ENCODE peak calls at places on chromosome 1, in ten cellular contexts. B is IMR-90, H is body of pancreas, S is testis, U is heart left ventricle, I is A549, P is stomach, Z is adrenal gland, E is K562, X is HepG2. N is an unnamed sample. For H3K4me1, the result is how much of the 10 kb centered on the place peaks cover.

GRCh38 chr1:1364266-1364665 is 5.9 kb upstream of the MXRA8 start:
- DNase-seq in B (no peak), H (no peak), S (no peak), U (no peak), I (no peak), P (no peak), Z (no peak), E (no peak), X (no peak), N (no peak)

GRCh38 chr1:222310830-222311229 is 237.1 kb downstream of the HHIPL2 start:
- DNase-seq in B (no peak), H (no peak), S (no peak), U (no peak), I (no peak), P (no peak), Z (peak), E (no peak), X (no peak), N (peak)

GRCh38 chr1:119984771-119985170 is 84.7 kb downstream of the NOTCH2 start:
- DNase-seq in B (no peak), H (no peak), S (no peak), U (no peak), I (no peak), P (no peak), Z (no peak), E (no peak), X (no peak), N (no peak)

GRCh38 chr1:204130178-204130577 is 21.7 kb downstream of the ETNK2 start:
- DNase-seq in B (no peak), H (peak), S (peak), U (peak), I (no peak), P (peak), Z (peak), E (no peak), X (no peak), N (peak)

GRCh38 chr1:155208656-155209372 is at the start of gene MTX1:
- DNase-seq in B (peak), H (peak), S (peak), U (peak), I (peak), P (peak), Z (peak), E (peak), X (peak), N (peak)

GRCh38 chr1:172148213-172148612 is 272.3 kb upstream of the C1orf105 start:
- DNase-seq in B (peak), H (no peak), S (no peak), U (no peak), I (no peak), P (no peak), Z (no peak), E (no peak), X (no peak), N (no peak)

GRCh38 chr1:9182784-9183257 is 51.8 kb upstream of the H6PD start:
- DNase-seq in B (no peak), H (no peak), S (no peak), U (no peak), I (no peak), P (no peak), Z (no peak), E (no peak), X (no peak), N (no peak)

GRCh38 chr1:15623435-15623834 is 6.2 kb downstream of the DDI2 start:
- DNase-seq in B (no peak), H (no peak), S (no peak), U (no peak), I (no peak), P (no peak), Z (no peak), E (no peak), X (no peak), N (no peak)

GRCh38 chr1:209542585-209542984 is 40.9 kb upstream of the CAMK1G start:
- DNase-seq in B (no peak), H (no peak), S (no peak), U (no peak), I (no peak), P (no peak), Z (no peak), E (no peak), X (no peak), N (no peak)

GRCh38 chr1:93446837-93447451 is 974 bp upstream of the FNBP1L start:
- DNase-seq in B (no peak), H (peak), S (peak), U (no peak), I (peak), P (peak), Z (peak), E (peak), X (peak), N (no peak)

GRCh38 chr1:6511056-6511455 is 19.6 kb upstream of the PLEKHG5 start:
- DNase-seq in B (no peak), H (no peak), S (no peak), U (no peak), I (no peak), P (no peak), Z (no peak), E (no peak), X (peak), N (no peak)

GRCh38 chr1:28370220-28371010 is 875 bp downstream of the PHACTR4 start:
- DNase-seq in B (peak), H (no peak), S (peak), U (no peak), I (peak), P (no peak), Z (peak), E (peak), X (no peak), N (no peak)

GRCh38 chr1:26858891-26859630 is 3.9 kb upstream of the SFN start:
- DNase-seq in B (no peak), H (no peak), S (no peak), U (no peak), I (no peak), P (no peak), Z (no peak), E (no peak), X (no peak), N (no peak)

GRCh38 chr1:205335692-205336091 is 14.1 kb upstream of the NUAK2 start:
- DNase-seq in B (peak), H (peak), S (peak), U (peak), I (peak), P (peak), Z (peak), E (peak), X (peak), N (peak)

GRCh38 chr1:54516249-54516920 is 31.6 kb upstream of the ACOT11 start:
- DNase-seq in B (peak), H (no peak), S (no peak), U (no peak), I (no peak), P (no peak), Z (no peak), E (no peak), X (peak), N (no peak)

GRCh38 chr1:117852846-117853555 is 76.4 kb downstream of the GDAP2 start:
- DNase-seq in B (no peak), H (no peak), S (no peak), U (no peak), I (no peak), P (no peak), Z (no peak), E (no peak), X (no peak), N (no peak)

GRCh38 chr1:193558491-193559028 is 372.1 kb upstream of the B3GALT2 start:
- DNase-seq in B (peak), H (peak), S (peak), U (no peak), I (peak), P (no peak), Z (peak), E (no peak), X (no peak), N (peak)

GRCh38 chr1:246435421-246436041 is 71.5 kb downstream of the SMYD3 start:
- DNase-seq in B (peak), H (no peak), S (no peak), U (no peak), I (no peak), P (no peak), Z (no peak), E (no peak), X (no peak), N (no peak)

GRCh38 chr1:109482796-109483638 is 688 bp upstream of the ATXN7L2 start:
- DNase-seq in B (peak), H (peak), S (no peak), U (peak), I (no peak), P (no peak), Z (peak), E (peak), X (no peak), N (no peak)

GRCh38 chr1:88552226-88552625 is 131.8 kb upstream of the PKN2 start:
- DNase-seq in B (no peak), H (no peak), S (no peak), U (no peak), I (no peak), P (no peak), Z (no peak), E (no peak), X (no peak), N (no peak)

GRCh38 chr1:102550729-102551384 is 554.1 kb upstream of the OLFM3 start:
- DNase-seq in B (peak), H (no peak), S (peak), U (no peak), I (peak), P (no peak), Z (peak), E (no peak), X (peak), N (no peak)

GRCh38 chr1:2225029-2225428 is 3.1 kb upstream of the SKI start:
- DNase-seq in B (no peak), H (no peak), S (no peak), U (no peak), I (no peak), P (no peak), Z (no peak), E (no peak), X (no peak), N (no peak)

GRCh38 chr1:20725189-20726106 is 7.1 kb downstream of the SH2D5 start:
- DNase-seq in B (peak), H (no peak), S (no peak), U (no peak), I (no peak), P (no peak), Z (peak), E (no peak), X (no peak), N (peak)

GRCh38 chr1:119587328-119587727 is 60.7 kb downstream of the ZNF697 start:
- DNase-seq in B (no peak), H (no peak), S (peak), U (no peak), I (no peak), P (no peak), Z (peak), E (no peak), X (peak), N (no peak)

GRCh38 chr1:173903827-173904226 is 13.3 kb downstream of the SERPINC1 start:
- DNase-seq in B (no peak), H (no peak), S (no peak), U (no peak), I (no peak), P (no peak), Z (no peak), E (no peak), X (no peak), N (no peak)

GRCh38 chr1:111221633-111222286 is 5.8 kb upstream of the CHI3L2 start:
- DNase-seq in B (peak), H (no peak), S (no peak), U (no peak), I (no peak), P (no peak), Z (no peak), E (no peak), X (no peak), N (no peak)

GRCh38 chr1:40784141-40784770 is 669 bp downstream of the KCNQ4 start:
- DNase-seq in B (no peak), H (no peak), S (no peak), U (no peak), I (no peak), P (peak), Z (no peak), E (peak), X (no peak), N (no peak)

GRCh38 chr1:17460265-17460664 is 20.8 kb upstream of the RCC2 start:
- DNase-seq in B (no peak), H (no peak), S (no peak), U (peak), I (no peak), P (no peak), Z (no peak), E (peak), X (no peak), N (no peak)

GRCh38 chr1:205286335-205286950 is 35.1 kb downstream of the NUAK2 start:
- DNase-seq in B (peak), H (no peak), S (no peak), U (no peak), I (no peak), P (peak), Z (no peak), E (no peak), X (no peak), N (no peak)

GRCh38 chr1:11795238-11795890 is 10.4 kb downstream of the MTHFR start:
- DNase-seq in B (no peak), H (no peak), S (no peak), U (no peak), I (no peak), P (no peak), Z (no peak), E (no peak), X (no peak), N (no peak)

GRCh38 chr1:154575147-154575927 is 7.8 kb downstream of the CHRNB2 start:
- DNase-seq in B (no peak), H (no peak), S (no peak), U (no peak), I (no peak), P (no peak), Z (no peak), E (no peak), X (no peak), N (no peak)

GRCh38 chr1:217311766-217312165 is 319.1 kb downstream of the GPATCH2 start:
- DNase-seq in B (peak), H (no peak), S (no peak), U (no peak), I (peak), P (no peak), Z (no peak), E (no peak), X (no peak), N (no peak)

GRCh38 chr1:115099693-115100050 is 10.4 kb upstream of the TSPAN2 start:
- DNase-seq in B (no peak), H (no peak), S (no peak), U (no peak), I (no peak), P (no peak), Z (no peak), E (no peak), X (no peak), N (no peak)

GRCh38 chr1:118097622-118098348 is 87.2 kb downstream of the SPAG17 start:
- DNase-seq in B (peak), H (no peak), S (no peak), U (no peak), I (no peak), P (no peak), Z (no peak), E (no peak), X (no peak), N (no peak)

GRCh38 chr1:114002492-114003290 is 23.4 kb downstream of the OLFML3 start:
- DNase-seq in B (no peak), H (no peak), S (peak), U (no peak), I (no peak), P (no peak), Z (no peak), E (no peak), X (peak), N (no peak)

DNA sequence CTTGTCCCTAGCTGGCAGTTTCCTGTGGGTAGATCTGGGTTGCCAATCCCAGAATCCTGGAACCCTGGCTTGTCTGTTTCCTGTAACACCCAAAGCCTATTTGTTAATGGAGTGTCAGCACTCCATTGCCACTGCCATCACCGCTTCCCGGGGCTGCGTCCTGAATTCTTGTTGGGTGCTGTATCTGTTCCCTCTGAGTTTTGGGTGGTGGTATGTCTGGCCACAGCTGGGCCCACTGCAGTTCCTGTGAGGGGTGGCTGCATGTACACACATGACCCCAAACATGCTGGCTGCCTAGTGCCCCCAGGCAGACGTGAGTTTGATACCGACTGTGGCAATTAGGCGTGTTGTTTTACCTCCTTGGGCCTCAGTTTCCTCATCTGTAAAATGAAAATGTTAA is 29.3 kb downstream of the NAV1 start:
- DNase-seq in B (no peak), H (no peak), S (no peak), U (no peak), I (no peak), P (no peak), Z (no peak), E (no peak), X (no peak), N (no peak)
- H3K4me1 ChIP-seq in B (under half), H (under half), S (under half), U (under half), I (under half), P (under half), Z (under half), E (half or more), X (under half), N (under half)

DNA sequence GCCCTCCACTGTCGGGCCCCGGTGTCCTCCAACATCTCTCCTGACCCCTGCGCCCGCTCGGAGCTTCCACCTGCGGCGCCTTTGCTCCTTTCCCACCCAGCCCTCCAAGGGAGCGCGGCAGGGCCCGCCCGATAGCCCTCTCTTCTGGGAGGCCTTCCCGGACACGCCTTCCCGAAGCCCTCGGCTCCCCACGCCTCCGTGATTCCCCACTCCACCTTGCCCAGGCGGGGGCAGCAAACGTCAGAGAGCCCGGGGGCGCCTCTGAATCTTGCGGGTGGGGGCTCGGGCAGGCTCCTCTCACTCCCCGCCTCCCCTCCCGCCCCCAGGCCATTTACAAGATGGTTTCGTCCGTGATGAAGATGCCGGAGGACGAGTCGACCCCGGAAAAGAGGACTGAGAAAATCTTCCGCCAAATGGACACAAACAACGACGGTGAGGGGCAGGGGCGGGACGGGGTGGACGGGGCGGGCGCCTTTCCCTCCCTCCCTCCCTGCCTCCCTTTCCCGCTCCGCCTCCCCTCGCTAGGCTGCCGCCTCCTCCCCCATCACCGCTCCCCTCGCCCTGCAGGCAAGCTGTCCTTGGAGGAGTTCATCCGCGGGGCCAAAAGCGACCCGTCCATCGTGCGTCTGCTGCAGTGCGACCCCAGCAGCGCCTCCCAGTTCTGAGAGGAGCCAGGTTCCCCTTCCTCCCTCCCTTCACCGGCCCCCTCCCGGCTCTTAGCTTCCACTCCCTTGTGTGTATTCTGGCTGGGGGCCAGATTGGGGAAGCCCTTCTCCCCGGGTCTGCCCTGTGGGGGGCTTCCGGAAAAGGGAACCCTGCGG is 7.1 kb downstream of the HPCA start:
- DNase-seq in B (peak), H (peak), S (peak), U (no peak), I (peak), P (peak), Z (no peak), E (peak), X (no peak), N (peak)
- H3K4me3 ChIP-seq in B (peak), H (no peak), S (peak), U (peak), I (peak), P (peak), Z (no peak), E (peak), X (peak), N (peak)

GRCh38 chr1:147168626-147169058 is 3.6 kb downstream of the PRKAB2 start:
- DNase-seq in B (peak), H (peak), S (peak), U (no peak), I (no peak), P (peak), Z (peak), E (no peak), X (peak), N (peak)

GRCh38 chr1:147169171-147169570 is 3.1 kb downstream of the PRKAB2 start:
- DNase-seq in B (no peak), H (no peak), S (no peak), U (no peak), I (no peak), P (no peak), Z (no peak), E (no peak), X (peak), N (no peak)

GRCh38 chr1:147169840-147170674 is 2.2 kb downstream of the PRKAB2 start:
- DNase-seq in B (no peak), H (no peak), S (no peak), U (no peak), I (no peak), P (no peak), Z (no peak), E (no peak), X (no peak), N (no peak)

GRCh38 chr1:147171399-147172167 is 687 bp downstream of the PRKAB2 start:
- DNase-seq in B (no peak), H (no peak), S (peak), U (no peak), I (peak), P (no peak), Z (no peak), E (peak), X (no peak), N (no peak)

DNA sequence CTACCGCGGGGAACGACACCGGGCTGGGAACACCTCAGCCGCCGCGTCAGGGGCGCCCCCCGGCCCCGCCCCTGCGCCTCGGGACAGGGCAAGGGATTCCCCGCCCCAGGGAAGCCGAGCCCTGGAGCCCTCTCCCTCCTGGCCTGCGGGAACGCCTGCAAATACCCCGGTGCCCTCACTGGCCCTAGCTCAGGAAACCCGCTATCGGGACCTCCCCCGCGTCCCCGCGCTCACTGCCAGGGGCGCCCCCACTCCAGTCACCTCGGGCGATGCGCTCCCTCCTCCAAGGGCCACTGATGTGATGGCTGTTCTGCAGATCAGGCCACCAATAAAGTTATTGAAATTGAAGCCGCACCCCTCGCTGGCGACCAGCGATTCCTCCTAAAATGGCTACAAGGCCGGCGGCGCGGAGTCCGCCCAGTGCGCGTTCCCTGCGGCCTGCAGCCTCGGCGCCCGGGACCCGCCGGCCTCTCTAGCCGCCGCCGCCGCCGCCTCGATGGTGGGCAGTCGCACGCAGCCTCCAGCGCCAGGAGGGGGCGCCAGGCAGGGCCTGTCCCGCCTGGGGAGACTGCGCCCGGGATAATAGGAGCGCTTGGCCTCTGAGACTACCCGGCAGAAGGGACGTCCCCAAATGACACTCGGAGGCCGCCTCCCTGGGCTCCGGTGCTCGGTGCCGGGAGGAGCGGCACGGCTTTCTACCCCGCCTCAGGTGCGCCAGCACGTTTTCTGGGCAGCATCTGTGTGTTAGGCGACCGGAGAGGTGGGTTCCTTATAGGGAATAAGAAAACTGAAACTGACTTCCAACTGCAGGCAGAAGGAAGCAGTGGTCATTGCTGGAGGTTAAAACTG is at the start of gene PRKAB2:
- DNase-seq in B (peak), H (peak), S (peak), U (peak), I (peak), P (peak), Z (peak), E (peak), X (peak), N (peak)
- TF ChIP-seq POLR2A in B (peak), H (peak), S (peak), U (peak), I (peak), P (peak), Z (peak), E (peak), X (peak), N (peak)

DNA sequence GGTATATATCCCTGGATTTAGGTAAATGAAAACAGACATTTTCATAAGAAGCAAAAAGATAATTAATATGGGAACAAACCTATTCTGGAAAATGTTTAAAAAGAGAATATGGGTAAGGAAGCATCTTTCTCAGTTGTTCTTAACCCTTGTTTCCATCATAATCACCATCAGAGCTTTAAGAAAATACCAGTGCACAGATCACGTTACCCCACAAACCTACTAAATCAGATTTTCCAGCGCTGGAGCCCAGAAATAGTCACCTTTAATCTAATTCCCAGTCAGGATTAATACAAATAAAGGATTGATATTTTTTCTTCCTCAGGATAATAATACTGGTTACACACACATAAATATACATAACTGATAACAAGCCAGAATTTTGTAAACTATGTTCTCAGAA is 44.6 kb downstream of the PTPRC start:
- DNase-seq in B (no peak), H (no peak), S (no peak), U (no peak), I (no peak), P (no peak), Z (no peak), E (no peak), X (no peak), N (no peak)
- H3K4me1 ChIP-seq in B (under half), H (under half), S (under half), U (under half), I (under half), P (under half), Z (under half), E (under half), X (under half), N (under half)